ENCODE peak calls at places on chromosomes 16 and 17, in nine cellular contexts. One of them, this sample, is unnamed.

GRCh38 chr17:55717898-55718735 is 4.5 kb downstream of the TMEM100 start:
- DNase-seq in ACHN: peak; percentile 70
- DNase-seq in NCI-H1694 treated with DMSO at 0.1 percent for 48 hours: peak; percentile 63
- DNase-seq in psoas muscle: peak; percentile 84
- DNase-seq in A172: peak; percentile 62
- DNase-seq in stimulated activated CD8-positive, alpha-beta memory T cell treated with anti-CD3 and anti-CD28 coated beads, Interleukin-2, amount 100 ng/mL, for 48 hours: peak; percentile 38
- DNase-seq in GM13977: peak; percentile 10
- DNase-seq in activated CD8-positive, alpha-beta memory T cell treated with anti-CD3 and anti-CD28 coated beads, Interleukin-2, amount 50 U/mL, for 4 hours: peak; percentile 47
- DNase-seq in hypothalamus: no peak
- DNase-seq in this sample: peak; percentile 63

GRCh38 chr16:11721781-11722467 is 20.7 kb downstream of the TXNDC11 start:
- DNase-seq in ACHN: no peak
- DNase-seq in NCI-H1694 treated with DMSO at 0.1 percent for 48 hours: no peak
- DNase-seq in psoas muscle: no peak
- DNase-seq in A172: no peak
- DNase-seq in stimulated activated CD8-positive, alpha-beta memory T cell treated with anti-CD3 and anti-CD28 coated beads, Interleukin-2, amount 100 ng/mL, for 48 hours: no peak
- DNase-seq in GM13977: no peak
- DNase-seq in activated CD8-positive, alpha-beta memory T cell treated with anti-CD3 and anti-CD28 coated beads, Interleukin-2, amount 50 U/mL, for 4 hours: no peak
- DNase-seq in hypothalamus: no peak
- DNase-seq in this sample: no peak

GRCh38 chr16:35516551-35516950 is 2057.1 kb downstream of the TP53TG3F start:
- DNase-seq in ACHN: no peak
- DNase-seq in NCI-H1694 treated with DMSO at 0.1 percent for 48 hours: no peak
- DNase-seq in psoas muscle: no peak
- DNase-seq in A172: no peak
- DNase-seq in stimulated activated CD8-positive, alpha-beta memory T cell treated with anti-CD3 and anti-CD28 coated beads, Interleukin-2, amount 100 ng/mL, for 48 hours: no peak
- DNase-seq in GM13977: no peak
- DNase-seq in activated CD8-positive, alpha-beta memory T cell treated with anti-CD3 and anti-CD28 coated beads, Interleukin-2, amount 50 U/mL, for 4 hours: no peak
- DNase-seq in hypothalamus: no peak
- DNase-seq in this sample: no peak

GRCh38 chr17:46099865-46100264 is 93.4 kb downstream of the KANSL1 start:
- DNase-seq in ACHN: no peak
- DNase-seq in NCI-H1694 treated with DMSO at 0.1 percent for 48 hours: no peak
- DNase-seq in psoas muscle: no peak
- DNase-seq in A172: no peak
- DNase-seq in stimulated activated CD8-positive, alpha-beta memory T cell treated with anti-CD3 and anti-CD28 coated beads, Interleukin-2, amount 100 ng/mL, for 48 hours: no peak
- DNase-seq in GM13977: no peak
- DNase-seq in activated CD8-positive, alpha-beta memory T cell treated with anti-CD3 and anti-CD28 coated beads, Interleukin-2, amount 50 U/mL, for 4 hours: no peak
- DNase-seq in hypothalamus: no peak
- DNase-seq in this sample: no peak

GRCh38 chr16:4649744-4650442 is 25.3 kb downstream of the MGRN1 start:
- DNase-seq in ACHN: no peak
- DNase-seq in NCI-H1694 treated with DMSO at 0.1 percent for 48 hours: no peak
- DNase-seq in psoas muscle: no peak
- DNase-seq in A172: no peak
- DNase-seq in stimulated activated CD8-positive, alpha-beta memory T cell treated with anti-CD3 and anti-CD28 coated beads, Interleukin-2, amount 100 ng/mL, for 48 hours: no peak
- DNase-seq in GM13977: no peak
- DNase-seq in activated CD8-positive, alpha-beta memory T cell treated with anti-CD3 and anti-CD28 coated beads, Interleukin-2, amount 50 U/mL, for 4 hours: no peak
- DNase-seq in hypothalamus: no peak
- DNase-seq in this sample: no peak

GRCh38 chr16:86546638-86547013 is 8.4 kb downstream of the MTHFSD start:
- DNase-seq in ACHN: no peak
- DNase-seq in NCI-H1694 treated with DMSO at 0.1 percent for 48 hours: no peak
- DNase-seq in psoas muscle: no peak
- DNase-seq in A172: no peak
- DNase-seq in stimulated activated CD8-positive, alpha-beta memory T cell treated with anti-CD3 and anti-CD28 coated beads, Interleukin-2, amount 100 ng/mL, for 48 hours: no peak
- DNase-seq in GM13977: no peak
- DNase-seq in activated CD8-positive, alpha-beta memory T cell treated with anti-CD3 and anti-CD28 coated beads, Interleukin-2, amount 50 U/mL, for 4 hours: no peak
- DNase-seq in hypothalamus: no peak
- DNase-seq in this sample: no peak

GRCh38 chr16:68707341-68708152 is 29.5 kb upstream of the CDH1 start:
- DNase-seq in ACHN: peak; percentile 86
- DNase-seq in NCI-H1694 treated with DMSO at 0.1 percent for 48 hours: no peak
- DNase-seq in psoas muscle: no peak
- DNase-seq in A172: peak; percentile 99
- DNase-seq in stimulated activated CD8-positive, alpha-beta memory T cell treated with anti-CD3 and anti-CD28 coated beads, Interleukin-2, amount 100 ng/mL, for 48 hours: no peak
- DNase-seq in GM13977: no peak
- DNase-seq in activated CD8-positive, alpha-beta memory T cell treated with anti-CD3 and anti-CD28 coated beads, Interleukin-2, amount 50 U/mL, for 4 hours: no peak
- DNase-seq in hypothalamus: no peak
- DNase-seq in this sample: no peak

GRCh38 chr16:15492091-15492740 is 57.8 kb downstream of the BMERB1 start:
- DNase-seq in ACHN: no peak
- DNase-seq in NCI-H1694 treated with DMSO at 0.1 percent for 48 hours: no peak
- DNase-seq in psoas muscle: no peak
- DNase-seq in A172: no peak
- DNase-seq in stimulated activated CD8-positive, alpha-beta memory T cell treated with anti-CD3 and anti-CD28 coated beads, Interleukin-2, amount 100 ng/mL, for 48 hours: no peak
- DNase-seq in GM13977: no peak
- DNase-seq in activated CD8-positive, alpha-beta memory T cell treated with anti-CD3 and anti-CD28 coated beads, Interleukin-2, amount 50 U/mL, for 4 hours: no peak
- DNase-seq in hypothalamus: no peak
- DNase-seq in this sample: no peak

GRCh38 chr17:38464251-38464722 is 36.0 kb downstream of the ARHGAP23 start:
- DNase-seq in ACHN: peak; percentile 29
- DNase-seq in NCI-H1694 treated with DMSO at 0.1 percent for 48 hours: no peak
- DNase-seq in psoas muscle: peak; percentile 87
- DNase-seq in A172: peak; percentile 90
- DNase-seq in stimulated activated CD8-positive, alpha-beta memory T cell treated with anti-CD3 and anti-CD28 coated beads, Interleukin-2, amount 100 ng/mL, for 48 hours: no peak
- DNase-seq in GM13977: peak; percentile 16
- DNase-seq in activated CD8-positive, alpha-beta memory T cell treated with anti-CD3 and anti-CD28 coated beads, Interleukin-2, amount 50 U/mL, for 4 hours: no peak
- DNase-seq in hypothalamus: peak; percentile 74
- DNase-seq in this sample: peak; percentile 74

GRCh38 chr17:7459961-7460545 is 15.2 kb downstream of the CHRNB1 start:
- DNase-seq in ACHN: no peak
- DNase-seq in NCI-H1694 treated with DMSO at 0.1 percent for 48 hours: no peak
- DNase-seq in psoas muscle: no peak
- DNase-seq in A172: no peak
- DNase-seq in stimulated activated CD8-positive, alpha-beta memory T cell treated with anti-CD3 and anti-CD28 coated beads, Interleukin-2, amount 100 ng/mL, for 48 hours: no peak
- DNase-seq in GM13977: no peak
- DNase-seq in activated CD8-positive, alpha-beta memory T cell treated with anti-CD3 and anti-CD28 coated beads, Interleukin-2, amount 50 U/mL, for 4 hours: no peak
- DNase-seq in hypothalamus: no peak
- DNase-seq in this sample: no peak

GRCh38 chr16:22098538-22099255 is 6.4 kb downstream of the VWA3A start:
- DNase-seq in ACHN: peak; percentile 69
- DNase-seq in NCI-H1694 treated with DMSO at 0.1 percent for 48 hours: peak; percentile 61
- DNase-seq in psoas muscle: no peak
- DNase-seq in A172: peak; percentile 49
- DNase-seq in stimulated activated CD8-positive, alpha-beta memory T cell treated with anti-CD3 and anti-CD28 coated beads, Interleukin-2, amount 100 ng/mL, for 48 hours: no peak
- DNase-seq in GM13977: peak; percentile 73
- DNase-seq in activated CD8-positive, alpha-beta memory T cell treated with anti-CD3 and anti-CD28 coated beads, Interleukin-2, amount 50 U/mL, for 4 hours: no peak
- DNase-seq in hypothalamus: no peak
- DNase-seq in this sample: no peak

GRCh38 chr16:85172465-85173071 is 60.3 kb upstream of the CIBAR2 start:
- DNase-seq in ACHN: no peak
- DNase-seq in NCI-H1694 treated with DMSO at 0.1 percent for 48 hours: peak; percentile 71
- DNase-seq in psoas muscle: peak; percentile 81
- DNase-seq in A172: no peak
- DNase-seq in stimulated activated CD8-positive, alpha-beta memory T cell treated with anti-CD3 and anti-CD28 coated beads, Interleukin-2, amount 100 ng/mL, for 48 hours: no peak
- DNase-seq in GM13977: peak; percentile 65
- DNase-seq in activated CD8-positive, alpha-beta memory T cell treated with anti-CD3 and anti-CD28 coated beads, Interleukin-2, amount 50 U/mL, for 4 hours: no peak
- DNase-seq in hypothalamus: no peak
- DNase-seq in this sample: no peak

GRCh38 chr17:63622571-63623390 is 564 bp downstream of the MAP3K3 start:
- DNase-seq in ACHN: peak; percentile 74
- DNase-seq in NCI-H1694 treated with DMSO at 0.1 percent for 48 hours: peak; percentile 19
- DNase-seq in psoas muscle: peak; percentile 89
- DNase-seq in A172: peak; percentile 27
- DNase-seq in stimulated activated CD8-positive, alpha-beta memory T cell treated with anti-CD3 and anti-CD28 coated beads, Interleukin-2, amount 100 ng/mL, for 48 hours: peak; percentile 45
- DNase-seq in GM13977: peak; percentile 84
- DNase-seq in activated CD8-positive, alpha-beta memory T cell treated with anti-CD3 and anti-CD28 coated beads, Interleukin-2, amount 50 U/mL, for 4 hours: peak; percentile 59
- DNase-seq in hypothalamus: peak; percentile 38
- DNase-seq in this sample: peak; percentile 75

GRCh38 chr17:12789976-12790805 is 893 bp downstream of the ARHGAP44 start:
- DNase-seq in ACHN: no peak
- DNase-seq in NCI-H1694 treated with DMSO at 0.1 percent for 48 hours: no peak
- DNase-seq in psoas muscle: no peak
- DNase-seq in A172: no peak
- DNase-seq in stimulated activated CD8-positive, alpha-beta memory T cell treated with anti-CD3 and anti-CD28 coated beads, Interleukin-2, amount 100 ng/mL, for 48 hours: no peak
- DNase-seq in GM13977: no peak
- DNase-seq in activated CD8-positive, alpha-beta memory T cell treated with anti-CD3 and anti-CD28 coated beads, Interleukin-2, amount 50 U/mL, for 4 hours: no peak
- DNase-seq in hypothalamus: no peak
- DNase-seq in this sample: no peak

GRCh38 chr16:71570143-71570542 is 6.7 kb downstream of the TAT start:
- DNase-seq in ACHN: no peak
- DNase-seq in NCI-H1694 treated with DMSO at 0.1 percent for 48 hours: no peak
- DNase-seq in psoas muscle: no peak
- DNase-seq in A172: no peak
- DNase-seq in stimulated activated CD8-positive, alpha-beta memory T cell treated with anti-CD3 and anti-CD28 coated beads, Interleukin-2, amount 100 ng/mL, for 48 hours: no peak
- DNase-seq in GM13977: no peak
- DNase-seq in activated CD8-positive, alpha-beta memory T cell treated with anti-CD3 and anti-CD28 coated beads, Interleukin-2, amount 50 U/mL, for 4 hours: no peak
- DNase-seq in hypothalamus: no peak
- DNase-seq in this sample: no peak

GRCh38 chr16:28237754-28238357 is 26.1 kb upstream of the XPO6 start:
- DNase-seq in ACHN: no peak
- DNase-seq in NCI-H1694 treated with DMSO at 0.1 percent for 48 hours: no peak
- DNase-seq in psoas muscle: no peak
- DNase-seq in A172: no peak
- DNase-seq in stimulated activated CD8-positive, alpha-beta memory T cell treated with anti-CD3 and anti-CD28 coated beads, Interleukin-2, amount 100 ng/mL, for 48 hours: no peak
- DNase-seq in GM13977: no peak
- DNase-seq in activated CD8-positive, alpha-beta memory T cell treated with anti-CD3 and anti-CD28 coated beads, Interleukin-2, amount 50 U/mL, for 4 hours: no peak
- DNase-seq in hypothalamus: no peak
- DNase-seq in this sample: no peak